ENCODE peak calls at places on chromosomes 11 and 22, in four cellular contexts. One of them, this sample, is unnamed.

GRCh38 chr11:1854949-1855885 is 2.3 kb downstream of the LSP1 start:
- DNase-seq in OCI-LY7: peak; percentile 34
- DNase-seq in HCT116: no peak
- DNase-seq in fibroblast of lung: no peak
- DNase-seq in this sample: no peak

GRCh38 chr22:32562916-32563315 is 88.3 kb downstream of the FBXO7 start:
- DNase-seq in OCI-LY7: no peak
- DNase-seq in HCT116: no peak
- DNase-seq in fibroblast of lung: peak; percentile 25
- DNase-seq in this sample: no peak

GRCh38 chr11:116911981-116912734 is 74.7 kb upstream of the APOA1 start:
- DNase-seq in HCT116: no peak
- DNase-seq in OCI-LY7: no peak
- DNase-seq in fibroblast of lung: no peak
- DNase-seq in this sample: no peak

GRCh38 chr11:62601114-62601363 is 626 bp downstream of the MTA2 start:
- DNase-seq in HCT116: no peak
- DNase-seq in fibroblast of lung: no peak
- DNase-seq in OCI-LY7: peak; percentile 43
- DNase-seq in this sample: no peak

GRCh38 chr11:117484159-117484558 is 156.5 kb downstream of the CEP164 start:
- DNase-seq in OCI-LY7: no peak
- DNase-seq in HCT116: no peak
- DNase-seq in fibroblast of lung: no peak
- DNase-seq in this sample: no peak

GRCh38 chr11:111733655-111734088 is 32.5 kb downstream of the PPP2R1B start:
- DNase-seq in HCT116: no peak
- DNase-seq in OCI-LY7: no peak
- DNase-seq in fibroblast of lung: no peak
- DNase-seq in this sample: no peak

GRCh38 chr11:66951927-66952337 is 6.3 kb downstream of the PC start:
- DNase-seq in OCI-LY7: no peak
- DNase-seq in HCT116: no peak
- DNase-seq in fibroblast of lung: no peak
- DNase-seq in this sample: no peak

GRCh38 chr11:105000797-105001196 is 22.2 kb downstream of the CASP5 start:
- DNase-seq in fibroblast of lung: no peak
- DNase-seq in HCT116: peak; percentile 19
- DNase-seq in OCI-LY7: peak; percentile 19
- DNase-seq in this sample: no peak

GRCh38 chr22:34812631-34813030 is 253.3 kb upstream of the ISX start:
- DNase-seq in HCT116: no peak
- DNase-seq in fibroblast of lung: peak; percentile 52
- DNase-seq in OCI-LY7: no peak
- DNase-seq in this sample: no peak

GRCh38 chr22:44550666-44551491 is 52.8 kb upstream of the RTL6 start:
- DNase-seq in fibroblast of lung: peak; percentile 91
- DNase-seq in HCT116: no peak
- DNase-seq in OCI-LY7: no peak
- DNase-seq in this sample: no peak

GRCh38 chr11:61959026-61959608 is 8.3 kb downstream of the FTH1 start:
- DNase-seq in OCI-LY7: no peak
- DNase-seq in HCT116: no peak
- DNase-seq in fibroblast of lung: no peak
- DNase-seq in this sample: no peak

GRCh38 chr11:3157381-3158130 is 7.6 kb downstream of the OSBPL5 start:
- DNase-seq in HCT116: no peak
- DNase-seq in OCI-LY7: peak; percentile 45
- DNase-seq in fibroblast of lung: peak; percentile 17
- DNase-seq in this sample: no peak

GRCh38 chr22:24059121-24059520 is 48.0 kb downstream of the CABIN1 start:
- DNase-seq in OCI-LY7: no peak
- DNase-seq in fibroblast of lung: peak; percentile 99
- DNase-seq in HCT116: no peak
- DNase-seq in this sample: no peak

GRCh38 chr11:112783945-112784322 is 177.3 kb upstream of the NCAM1 start:
- DNase-seq in HCT116: no peak
- DNase-seq in fibroblast of lung: peak; percentile 76
- DNase-seq in OCI-LY7: no peak
- DNase-seq in this sample: no peak
- H2AFZ ChIP-seq in HCT116: no peak overlapping the region
- H2AFZ ChIP-seq in fibroblast of lung: no peak overlapping the region
- H2AFZ ChIP-seq in OCI-LY7: no peak overlapping the region
- H2AFZ ChIP-seq in this sample: no peak overlapping the region

DNA sequence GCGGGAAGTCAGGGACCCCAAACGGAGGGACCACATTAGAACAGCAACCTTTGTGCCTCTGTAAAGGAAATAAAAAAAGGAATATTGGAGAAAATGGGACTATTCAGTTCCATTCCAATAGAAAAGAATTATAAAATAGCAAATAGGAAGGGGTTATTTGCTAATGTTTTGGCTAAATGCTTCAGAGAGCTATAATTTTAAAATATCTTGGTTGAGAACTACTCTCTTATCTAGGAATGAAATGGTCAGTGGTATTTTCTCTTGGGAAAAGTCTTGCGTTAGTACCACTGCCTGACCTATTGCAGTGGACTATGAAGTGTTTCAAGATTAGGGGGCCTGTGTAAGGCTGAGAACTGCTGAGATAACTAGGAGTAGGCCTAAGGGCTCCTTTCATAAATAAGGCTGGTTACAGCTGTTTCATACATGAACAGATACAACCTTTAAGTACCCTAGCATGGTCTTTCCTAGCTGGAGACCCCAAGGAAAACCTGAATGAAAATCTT is 6.9 kb upstream of the WEE1 start:
- DNase-seq in HCT116: no peak
- DNase-seq in fibroblast of lung: peak; percentile 87
- DNase-seq in OCI-LY7: no peak
- DNase-seq in this sample: no peak
- H2AFZ ChIP-seq in HCT116: no peak overlapping the region
- H2AFZ ChIP-seq in fibroblast of lung: no peak overlapping the region
- H2AFZ ChIP-seq in OCI-LY7: peak overlapping the region; percentile 22
- H2AFZ ChIP-seq in this sample: no peak overlapping the region

GRCh38 chr22:41682033-41682807 is 6.4 kb downstream of the SNU13 start:
- DNase-seq in HCT116: peak; percentile 73
- DNase-seq in OCI-LY7: peak; percentile 81
- DNase-seq in fibroblast of lung: peak; percentile 87
- DNase-seq in this sample: no peak

GRCh38 chr22:41683052-41683451 is 5.6 kb downstream of the SNU13 start:
- DNase-seq in fibroblast of lung: no peak
- DNase-seq in HCT116: no peak
- DNase-seq in OCI-LY7: no peak
- DNase-seq in this sample: no peak

GRCh38 chr22:41684194-41684593 is 4.5 kb downstream of the SNU13 start:
- DNase-seq in HCT116: no peak
- DNase-seq in fibroblast of lung: no peak
- DNase-seq in OCI-LY7: no peak
- DNase-seq in this sample: no peak

GRCh38 chr22:41683616-41684015 is 5.1 kb downstream of the SNU13 start:
- DNase-seq in OCI-LY7: no peak
- DNase-seq in HCT116: no peak
- DNase-seq in fibroblast of lung: no peak
- DNase-seq in this sample: no peak

GRCh38 chr22:41681616-41682015 is 7.1 kb downstream of the SNU13 start:
- DNase-seq in fibroblast of lung: no peak
- DNase-seq in OCI-LY7: peak; percentile 36
- DNase-seq in HCT116: no peak
- DNase-seq in this sample: no peak
- H2AFZ ChIP-seq in fibroblast of lung: no peak overlapping the region
- H2AFZ ChIP-seq in OCI-LY7: no peak overlapping the region
- H2AFZ ChIP-seq in HCT116: no peak overlapping the region
- H2AFZ ChIP-seq in this sample: no peak overlapping the region

GRCh38 chr11:125903753-125904659 is at the start of gene DDX25:
- DNase-seq in OCI-LY7: no peak
- DNase-seq in fibroblast of lung: no peak
- DNase-seq in HCT116: no peak
- DNase-seq in this sample: no peak

GRCh38 chr11:125904678-125905077 is 370 bp downstream of the DDX25 start:
- DNase-seq in fibroblast of lung: no peak
- DNase-seq in OCI-LY7: no peak
- DNase-seq in HCT116: no peak
- DNase-seq in this sample: no peak

GRCh38 chr11:125901872-125902271 is 1.1 kb downstream of the PUS3 start:
- DNase-seq in OCI-LY7: no peak
- DNase-seq in HCT116: no peak
- DNase-seq in fibroblast of lung: no peak
- DNase-seq in this sample: no peak

GRCh38 chr11:125902927-125903752 is at the start of gene PUS3:
- DNase-seq in OCI-LY7: peak; percentile 84
- DNase-seq in HCT116: peak; percentile 73
- DNase-seq in fibroblast of lung: peak; percentile 76
- DNase-seq in this sample: no peak

DNA sequence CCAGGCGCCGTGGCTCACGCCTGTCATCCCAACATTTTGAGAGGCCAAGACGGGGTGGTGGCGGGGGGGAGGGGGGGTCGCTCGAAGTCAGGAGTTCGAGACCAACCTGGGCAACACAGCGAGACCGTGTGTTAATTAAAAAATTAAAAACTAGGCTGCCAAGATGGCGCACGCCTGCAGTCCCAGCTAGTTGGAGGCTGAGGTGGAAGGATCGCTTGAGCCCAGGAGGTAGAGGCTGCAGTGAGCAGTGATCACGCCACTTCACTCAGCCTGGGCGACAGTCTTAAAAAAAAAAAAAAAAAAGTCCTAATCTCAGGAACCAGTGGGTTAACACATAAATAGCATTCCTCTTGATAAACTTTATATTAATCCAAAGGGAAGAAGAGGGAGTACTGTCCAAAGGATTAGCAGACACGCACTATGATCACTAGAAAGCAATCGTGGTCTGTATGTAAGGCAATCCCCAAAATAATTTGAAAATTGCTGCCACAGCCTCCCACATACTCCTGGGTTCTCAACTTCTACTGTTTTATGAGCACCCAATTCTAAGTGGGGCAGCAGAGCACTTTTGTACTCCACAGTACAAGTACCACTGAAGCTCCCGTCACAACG is 585 bp downstream of the PUS3 start:
- DNase-seq in HCT116: no peak
- DNase-seq in fibroblast of lung: no peak
- DNase-seq in OCI-LY7: no peak
- DNase-seq in this sample: no peak
- H2AFZ ChIP-seq in HCT116: no peak overlapping the region
- H2AFZ ChIP-seq in fibroblast of lung: peak overlapping the region; percentile 99
- H2AFZ ChIP-seq in OCI-LY7: peak overlapping the region; percentile 90
- H2AFZ ChIP-seq in this sample: peak overlapping the region; percentile 97

GRCh38 chr11:57597971-57598830 is 716 bp downstream of the SERPING1 start:
- DNase-seq in fibroblast of lung: peak; percentile 16
- DNase-seq in HCT116: no peak
- DNase-seq in OCI-LY7: no peak
- DNase-seq in this sample: no peak

GRCh38 chr11:57599381-57599780 is 1.9 kb downstream of the SERPING1 start:
- DNase-seq in HCT116: no peak
- DNase-seq in OCI-LY7: no peak
- DNase-seq in fibroblast of lung: no peak
- DNase-seq in this sample: no peak

GRCh38 chr11:57596266-57596885 is 1.1 kb upstream of the SERPING1 start:
- DNase-seq in HCT116: no peak
- DNase-seq in fibroblast of lung: no peak
- DNase-seq in OCI-LY7: no peak
- DNase-seq in this sample: no peak

GRCh38 chr11:57598831-57599155 is 1.3 kb downstream of the SERPING1 start:
- DNase-seq in fibroblast of lung: peak; percentile 37
- DNase-seq in HCT116: no peak
- DNase-seq in OCI-LY7: no peak
- DNase-seq in this sample: no peak

GRCh38 chr11:57597461-57597892 is at the start of gene SERPING1:
- DNase-seq in HCT116: no peak
- DNase-seq in OCI-LY7: no peak
- DNase-seq in fibroblast of lung: no peak
- DNase-seq in this sample: no peak
- H2AFZ ChIP-seq in HCT116: no peak within 1 kb of the TSS
- H2AFZ ChIP-seq in OCI-LY7: no peak within 1 kb of the TSS
- H2AFZ ChIP-seq in fibroblast of lung: peak within 1 kb of the TSS; percentile 60
- H2AFZ ChIP-seq in this sample: peak within 1 kb of the TSS; percentile 45

DNA sequence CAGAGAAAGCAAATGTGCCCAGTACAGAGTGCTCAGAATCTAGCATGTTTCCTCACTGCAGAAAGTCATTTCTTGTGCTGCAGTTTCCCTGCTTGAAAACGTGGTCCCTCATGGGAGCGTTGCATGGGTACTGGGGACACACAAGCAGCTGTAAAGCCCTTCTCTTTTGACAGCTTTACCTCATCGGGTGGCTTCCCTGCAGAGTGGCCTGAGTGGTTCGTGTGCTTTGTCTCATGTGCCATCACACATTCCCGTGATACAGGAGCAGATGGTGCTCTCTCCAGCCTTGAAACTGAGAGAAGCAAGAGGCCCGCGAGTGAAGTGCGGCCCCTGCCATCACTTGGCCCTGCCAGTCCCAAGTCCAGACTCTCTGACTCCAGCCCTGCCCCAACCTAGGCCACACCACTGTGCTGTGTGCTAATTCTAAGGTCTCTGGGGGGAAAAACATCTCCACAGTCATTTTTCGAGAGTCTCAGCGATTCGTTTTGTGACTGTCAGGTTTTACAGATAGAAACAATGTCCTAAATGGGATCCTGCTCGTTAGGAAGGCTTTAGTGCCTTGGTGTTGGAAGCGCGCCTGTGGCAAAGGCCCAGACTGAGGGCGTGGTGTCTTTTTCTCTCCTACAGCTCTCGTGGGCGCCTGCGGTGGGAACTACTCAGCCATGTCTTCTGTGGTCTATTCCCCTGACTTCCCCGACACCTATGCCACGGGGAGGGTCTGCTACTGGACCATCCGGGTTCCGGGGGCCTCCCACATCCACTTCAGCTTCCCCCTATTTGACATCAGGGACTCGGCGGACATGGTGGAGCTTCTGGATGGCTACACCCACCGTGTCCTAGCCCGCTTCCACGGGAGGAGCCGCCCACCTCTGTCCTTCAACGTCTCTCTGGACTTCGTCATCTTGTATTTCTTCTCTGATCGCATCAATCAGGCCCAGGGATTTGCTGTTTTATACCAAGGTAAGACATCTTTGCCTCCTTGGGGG is 64.2 kb downstream of the KREMEN1 start:
- DNase-seq in HCT116: no peak
- DNase-seq in fibroblast of lung: no peak
- DNase-seq in OCI-LY7: no peak
- DNase-seq in this sample: no peak
- H2AFZ ChIP-seq in HCT116: no peak overlapping the region
- H2AFZ ChIP-seq in fibroblast of lung: no peak overlapping the region
- H2AFZ ChIP-seq in OCI-LY7: no peak overlapping the region
- H2AFZ ChIP-seq in this sample: no peak overlapping the region

DNA sequence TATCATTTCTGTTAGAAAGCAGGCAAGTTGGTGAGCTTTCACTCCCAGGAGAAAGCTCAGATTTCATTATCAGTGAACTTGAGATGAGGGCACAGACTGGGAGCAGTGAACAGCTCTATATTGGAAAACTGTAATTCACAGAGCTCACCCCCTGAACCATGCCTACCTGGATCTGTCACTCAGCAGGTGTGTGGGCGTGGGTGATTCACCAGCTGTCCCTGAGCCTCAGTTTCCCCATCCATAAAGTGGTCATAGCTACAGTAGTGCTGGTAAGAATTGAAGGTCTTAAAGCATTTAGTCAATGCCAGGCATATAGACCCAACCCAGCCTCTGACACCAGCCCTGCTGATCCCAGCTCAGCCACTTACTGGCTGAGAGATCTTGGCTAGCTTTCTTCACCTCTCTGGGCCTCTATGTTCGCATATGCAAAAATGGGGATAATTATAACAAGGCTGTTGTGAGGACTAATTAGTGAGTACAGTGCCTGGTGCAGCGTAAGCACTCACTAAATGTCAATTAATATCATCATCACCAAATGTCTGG is 10.6 kb downstream of the CHST1 start:
- DNase-seq in OCI-LY7: no peak
- DNase-seq in HCT116: no peak
- DNase-seq in fibroblast of lung: no peak
- DNase-seq in this sample: no peak
- H2AFZ ChIP-seq in OCI-LY7: peak overlapping the region; percentile 56
- H2AFZ ChIP-seq in HCT116: peak overlapping the region; percentile 34
- H2AFZ ChIP-seq in fibroblast of lung: no peak overlapping the region
- H2AFZ ChIP-seq in this sample: no peak overlapping the region

This sample was measured in keratinocyte.